ENCODE peak calls at places on chromosomes 1 and 21, in seven cellular contexts. Q is CD4-positive, alpha-beta memory T cell; A is HFF-Myc; K is astrocyte; V is ovary; Z is GM12865; S is kidney epithelial cell. B is an unnamed sample.

GRCh38 chr1:76289692-76290091 is 215.1 kb downstream of the ST6GALNAC3 start:
- DNase-seq in Q (no peak), A (no peak), K (no peak), V (no peak), Z (no peak), S (no peak), B (no peak)

GRCh38 chr1:4227986-4228385 is 327.9 kb upstream of the C1orf174 start:
- DNase-seq in Q (no peak), A (no peak), K (no peak), V (no peak), Z (no peak), S (no peak), B (no peak)

GRCh38 chr1:202009326-202010031 is 908 bp upstream of the ELF3 start:
- DNase-seq in Q (peak), A (peak), K (peak), V (peak), Z (peak), S (no peak), B (peak)

GRCh38 chr1:159429074-159429861 is 2.7 kb upstream of the OR10J4 start:
- DNase-seq in Q (no peak), A (no peak), K (peak), V (no peak), Z (no peak), S (peak), B (no peak)

GRCh38 chr1:11413907-11414495 is 65.0 kb upstream of the DISP3 start:
- DNase-seq in Q (no peak), A (no peak), K (no peak), V (no peak), Z (no peak), S (no peak), B (peak)

GRCh38 chr1:179881642-179882252 is 338 bp upstream of the TOR1AIP1 start:
- DNase-seq in Q (no peak), A (no peak), K (peak), V (peak), Z (no peak), S (peak), B (no peak)

GRCh38 chr1:234743866-234744581 is 134.0 kb upstream of the IRF2BP2 start:
- DNase-seq in Q (no peak), A (no peak), K (peak), V (no peak), Z (no peak), S (no peak), B (no peak)

GRCh38 chr1:236608930-236609726 is 4.8 kb upstream of the HEATR1 start:
- DNase-seq in Q (no peak), A (no peak), K (peak), V (peak), Z (peak), S (peak), B (peak)

GRCh38 chr1:102174259-102174863 is 177.6 kb upstream of the OLFM3 start:
- DNase-seq in Q (no peak), A (no peak), K (no peak), V (no peak), Z (peak), S (no peak), B (peak)

GRCh38 chr1:154863702-154864174 is 6.3 kb downstream of the KCNN3 start:
- DNase-seq in Q (peak), A (no peak), K (peak), V (no peak), Z (peak), S (no peak), B (peak)

GRCh38 chr21:14056771-14057191 is 154.0 kb downstream of the LIPI start:
- DNase-seq in Q (no peak), A (no peak), K (no peak), V (no peak), Z (no peak), S (no peak), B (no peak)

GRCh38 chr1:21638531-21639341 is 30.4 kb downstream of the RAP1GAP start:
- DNase-seq in Q (no peak), A (no peak), K (peak), V (no peak), Z (no peak), S (peak), B (no peak)

GRCh38 chr1:2179283-2180013 is 15.1 kb downstream of the FAAP20 start:
- DNase-seq in Q (no peak), A (no peak), K (no peak), V (no peak), Z (no peak), S (no peak), B (peak)

GRCh38 chr1:156948708-156949107 is 28.3 kb downstream of the LRRC71 start:
- DNase-seq in Q (no peak), A (no peak), K (no peak), V (no peak), Z (no peak), S (no peak), B (no peak)

GRCh38 chr1:109543988-109544735 is 4.3 kb upstream of the GNAI3 start:
- DNase-seq in Q (no peak), A (no peak), K (no peak), V (no peak), Z (no peak), S (no peak), B (no peak)

GRCh38 chr1:110060034-110060661 is 10.3 kb downstream of the ALX3 start:
- DNase-seq in Q (peak), A (no peak), K (no peak), V (peak), Z (peak), S (no peak), B (peak)

GRCh38 chr1:15173863-15174614 is 20.5 kb downstream of the TMEM51 start:
- DNase-seq in Q (no peak), A (no peak), K (no peak), V (no peak), Z (no peak), S (no peak), B (no peak)

GRCh38 chr1:15174615-15174983 is 21.1 kb downstream of the TMEM51 start:
- DNase-seq in Q (no peak), A (no peak), K (no peak), V (no peak), Z (no peak), S (no peak), B (no peak)

GRCh38 chr1:15170071-15170470 is 16.5 kb downstream of the TMEM51 start:
- DNase-seq in Q (no peak), A (no peak), K (no peak), V (no peak), Z (no peak), S (no peak), B (no peak)

GRCh38 chr1:15171271-15171908 is 17.8 kb downstream of the TMEM51 start:
- DNase-seq in Q (no peak), A (no peak), K (no peak), V (no peak), Z (no peak), S (no peak), B (no peak)

GRCh38 chr1:15172405-15173259 is 19.1 kb downstream of the TMEM51 start:
- DNase-seq in Q (no peak), A (no peak), K (no peak), V (no peak), Z (no peak), S (no peak), B (no peak)
- H3K4me3 ChIP-seq in Q (no peak), A (no peak), K (no peak), V (no peak), Z (no peak), S (no peak), B (no peak)

DNA sequence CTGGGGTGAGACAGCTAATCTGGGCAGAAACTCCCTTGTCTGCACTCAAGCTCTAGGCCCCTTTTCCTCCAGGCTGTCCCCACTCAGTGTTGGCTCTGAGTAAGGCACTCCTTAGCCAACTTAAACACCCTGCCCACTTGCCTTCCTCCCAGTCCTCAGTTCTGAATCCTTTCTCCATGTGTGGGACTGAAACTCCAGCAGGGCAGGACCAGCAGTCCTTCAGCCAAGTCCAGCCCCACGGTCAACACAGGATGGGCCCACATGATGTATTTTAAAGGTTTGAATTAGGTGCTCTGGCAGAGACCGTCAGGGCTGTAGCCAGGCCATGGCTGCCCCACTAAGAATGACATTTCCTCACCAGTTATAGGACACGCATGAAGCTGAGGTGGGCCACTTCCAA is 107.8 kb downstream of the EDEM3 start:
- DNase-seq in Q (no peak), A (no peak), K (no peak), V (no peak), Z (no peak), S (no peak), B (no peak)
- H3K4me3 ChIP-seq in Q (no peak), A (no peak), K (no peak), V (no peak), Z (no peak), S (no peak), B (no peak)

GRCh38 chr21:44927587-44928461 is 7.1 kb upstream of the ITGB2 start:
- DNase-seq in Q (peak), A (no peak), K (peak), V (no peak), Z (peak), S (peak), B (no peak)
- H3K4me3 ChIP-seq in Q (peak), A (no peak), K (no peak), V (no peak), Z (peak), S (no peak), B (no peak)

GRCh38 chr1:20219991-20220390 is 33.7 kb upstream of the PLA2G2C start:
- DNase-seq in Q (no peak), A (no peak), K (no peak), V (no peak), Z (no peak), S (no peak), B (no peak)
- H3K4me3 ChIP-seq in Q (no peak), A (no peak), K (no peak), V (no peak), Z (no peak), S (no peak), B (no peak)

B was measured in BE2C.